ENCODE peak calls at places on chromosome 11, in ten cellular contexts. One of them, this sample, is unnamed.

GRCh38 chr11:60193687-60194433 is 11.0 kb upstream of the MS4A6A start:
- DNase-seq in GM12864: peak; percentile 49
- DNase-seq in astrocyte of the spinal cord: peak; percentile 1
- DNase-seq in IMR-90: peak; percentile 11
- DNase-seq in HL-60: peak; percentile 75
- DNase-seq in adipocyte: peak; percentile 59
- DNase-seq in tibial artery: peak; percentile 43
- DNase-seq in cardiac muscle cell: peak; percentile 35
- DNase-seq in BJ: peak; percentile 1
- DNase-seq in skeletal muscle cell: peak; percentile 0
- DNase-seq in this sample: peak; percentile 51

GRCh38 chr11:112776834-112777793 is 184.1 kb upstream of the NCAM1 start:
- DNase-seq in tibial artery: no peak
- DNase-seq in adipocyte: no peak
- DNase-seq in GM12864: no peak
- DNase-seq in IMR-90: no peak
- DNase-seq in skeletal muscle cell: no peak
- DNase-seq in BJ: no peak
- DNase-seq in cardiac muscle cell: peak; percentile 71
- DNase-seq in astrocyte of the spinal cord: no peak
- DNase-seq in HL-60: no peak
- DNase-seq in this sample: no peak

GRCh38 chr11:78168539-78169477 is 19.6 kb downstream of the KCTD21 start:
- DNase-seq in astrocyte of the spinal cord: peak; percentile 88
- DNase-seq in skeletal muscle cell: peak; percentile 86
- DNase-seq in IMR-90: peak; percentile 88
- DNase-seq in BJ: peak; percentile 4
- DNase-seq in HL-60: no peak
- DNase-seq in GM12864: no peak
- DNase-seq in cardiac muscle cell: peak; percentile 82
- DNase-seq in tibial artery: peak; percentile 97
- DNase-seq in adipocyte: peak; percentile 86
- DNase-seq in this sample: peak; percentile 43

GRCh38 chr11:73680687-73681086 is 34.3 kb downstream of the PLEKHB1 start:
- DNase-seq in adipocyte: no peak
- DNase-seq in HL-60: no peak
- DNase-seq in IMR-90: peak; percentile 44
- DNase-seq in cardiac muscle cell: no peak
- DNase-seq in skeletal muscle cell: no peak
- DNase-seq in BJ: no peak
- DNase-seq in GM12864: no peak
- DNase-seq in astrocyte of the spinal cord: no peak
- DNase-seq in tibial artery: no peak
- DNase-seq in this sample: no peak

GRCh38 chr11:117554601-117555333 is 227.1 kb downstream of the CEP164 start:
- DNase-seq in tibial artery: no peak
- DNase-seq in adipocyte: no peak
- DNase-seq in GM12864: no peak
- DNase-seq in HL-60: no peak
- DNase-seq in BJ: no peak
- DNase-seq in skeletal muscle cell: no peak
- DNase-seq in astrocyte of the spinal cord: no peak
- DNase-seq in cardiac muscle cell: no peak
- DNase-seq in IMR-90: no peak
- DNase-seq in this sample: no peak

GRCh38 chr11:73671701-73672100 is 25.3 kb downstream of the PLEKHB1 start:
- DNase-seq in adipocyte: no peak
- DNase-seq in astrocyte of the spinal cord: peak; percentile 5
- DNase-seq in GM12864: no peak
- DNase-seq in cardiac muscle cell: no peak
- DNase-seq in HL-60: no peak
- DNase-seq in tibial artery: no peak
- DNase-seq in skeletal muscle cell: no peak
- DNase-seq in BJ: no peak
- DNase-seq in IMR-90: no peak
- DNase-seq in this sample: no peak

GRCh38 chr11:82932564-82932963 is 31.0 kb downstream of the DDIAS start:
- DNase-seq in GM12864: no peak
- DNase-seq in BJ: no peak
- DNase-seq in IMR-90: no peak
- DNase-seq in skeletal muscle cell: no peak
- DNase-seq in tibial artery: no peak
- DNase-seq in cardiac muscle cell: no peak
- DNase-seq in astrocyte of the spinal cord: no peak
- DNase-seq in adipocyte: no peak
- DNase-seq in HL-60: no peak
- DNase-seq in this sample: no peak

GRCh38 chr11:27296406-27296994 is 66.5 kb downstream of the CCDC34 start:
- DNase-seq in skeletal muscle cell: no peak
- DNase-seq in tibial artery: no peak
- DNase-seq in astrocyte of the spinal cord: peak; percentile 75
- DNase-seq in BJ: no peak
- DNase-seq in HL-60: peak; percentile 1
- DNase-seq in IMR-90: peak; percentile 70
- DNase-seq in cardiac muscle cell: peak; percentile 64
- DNase-seq in GM12864: peak; percentile 22
- DNase-seq in adipocyte: peak; percentile 81
- DNase-seq in this sample: no peak

GRCh38 chr11:78218707-78219492 is 30.2 kb downstream of the USP35 start:
- DNase-seq in tibial artery: no peak
- DNase-seq in astrocyte of the spinal cord: no peak
- DNase-seq in GM12864: no peak
- DNase-seq in skeletal muscle cell: no peak
- DNase-seq in HL-60: no peak
- DNase-seq in IMR-90: no peak
- DNase-seq in BJ: no peak
- DNase-seq in adipocyte: no peak
- DNase-seq in cardiac muscle cell: no peak
- DNase-seq in this sample: no peak

GRCh38 chr11:66619080-66619554 is 2.7 kb downstream of the RBM14 start:
- DNase-seq in BJ: peak; percentile 25
- DNase-seq in astrocyte of the spinal cord: peak; percentile 74
- DNase-seq in IMR-90: peak; percentile 57
- DNase-seq in HL-60: no peak
- DNase-seq in skeletal muscle cell: no peak
- DNase-seq in cardiac muscle cell: peak; percentile 65
- DNase-seq in GM12864: peak; percentile 27
- DNase-seq in adipocyte: peak; percentile 83
- DNase-seq in tibial artery: no peak
- DNase-seq in this sample: no peak

GRCh38 chr11:114282488-114282887 is 13.7 kb upstream of the NNMT start:
- DNase-seq in GM12864: no peak
- DNase-seq in HL-60: no peak
- DNase-seq in tibial artery: no peak
- DNase-seq in cardiac muscle cell: no peak
- DNase-seq in IMR-90: no peak
- DNase-seq in BJ: no peak
- DNase-seq in skeletal muscle cell: no peak
- DNase-seq in adipocyte: no peak
- DNase-seq in astrocyte of the spinal cord: no peak
- DNase-seq in this sample: no peak

GRCh38 chr11:32940865-32941264 is 48.3 kb downstream of the QSER1 start:
- DNase-seq in tibial artery: no peak
- DNase-seq in IMR-90: no peak
- DNase-seq in cardiac muscle cell: no peak
- DNase-seq in BJ: no peak
- DNase-seq in skeletal muscle cell: no peak
- DNase-seq in HL-60: no peak
- DNase-seq in astrocyte of the spinal cord: no peak
- DNase-seq in GM12864: no peak
- DNase-seq in adipocyte: no peak
- DNase-seq in this sample: no peak

GRCh38 chr11:89441606-89442005 is 49.6 kb downstream of the NOX4 start:
- DNase-seq in astrocyte of the spinal cord: no peak
- DNase-seq in skeletal muscle cell: no peak
- DNase-seq in HL-60: no peak
- DNase-seq in adipocyte: no peak
- DNase-seq in IMR-90: no peak
- DNase-seq in cardiac muscle cell: no peak
- DNase-seq in BJ: no peak
- DNase-seq in tibial artery: no peak
- DNase-seq in GM12864: no peak
- DNase-seq in this sample: no peak

GRCh38 chr11:118938491-118939411 is 13.0 kb upstream of the BCL9L start:
- DNase-seq in skeletal muscle cell: no peak
- DNase-seq in GM12864: no peak
- DNase-seq in astrocyte of the spinal cord: peak; percentile 83
- DNase-seq in IMR-90: peak; percentile 74
- DNase-seq in HL-60: no peak
- DNase-seq in BJ: no peak
- DNase-seq in tibial artery: no peak
- DNase-seq in cardiac muscle cell: no peak
- DNase-seq in adipocyte: peak; percentile 31
- DNase-seq in this sample: peak; percentile 88

GRCh38 chr11:47846998-47847397 is 1.2 kb downstream of the NUP160 start:
- DNase-seq in skeletal muscle cell: no peak
- DNase-seq in BJ: no peak
- DNase-seq in adipocyte: no peak
- DNase-seq in cardiac muscle cell: no peak
- DNase-seq in IMR-90: no peak
- DNase-seq in astrocyte of the spinal cord: no peak
- DNase-seq in GM12864: no peak
- DNase-seq in HL-60: no peak
- DNase-seq in tibial artery: no peak
- DNase-seq in this sample: no peak
- H3K4me3 ChIP-seq in skeletal muscle cell: peak overlapping the region; percentile 99
- H3K4me3 ChIP-seq in BJ: peak overlapping the region; percentile 78
- H3K4me3 ChIP-seq in adipocyte: peak overlapping the region; percentile 99
- H3K4me3 ChIP-seq in cardiac muscle cell: peak overlapping the region; percentile 88
- H3K4me3 ChIP-seq in IMR-90: no peak overlapping the region
- H3K4me3 ChIP-seq in astrocyte of the spinal cord: peak overlapping the region; percentile 97
- H3K4me3 ChIP-seq in GM12864: peak overlapping the region; percentile 99
- H3K4me3 ChIP-seq in HL-60: peak overlapping the region; percentile 92
- H3K4me3 ChIP-seq in tibial artery: peak overlapping the region; percentile 72
- H3K4me3 ChIP-seq in this sample: no peak overlapping the region

GRCh38 chr11:47606731-47607130 is 12.5 kb upstream of the C1QTNF4 start:
- DNase-seq in astrocyte of the spinal cord: peak; percentile 19
- DNase-seq in IMR-90: peak; percentile 24
- DNase-seq in HL-60: no peak
- DNase-seq in skeletal muscle cell: peak; percentile 31
- DNase-seq in cardiac muscle cell: peak; percentile 88
- DNase-seq in tibial artery: no peak
- DNase-seq in GM12864: no peak
- DNase-seq in adipocyte: no peak
- DNase-seq in BJ: no peak
- DNase-seq in this sample: no peak

GRCh38 chr11:47611240-47611863 is 17.1 kb upstream of the C1QTNF4 start:
- DNase-seq in tibial artery: no peak
- DNase-seq in cardiac muscle cell: no peak
- DNase-seq in GM12864: peak; percentile 27
- DNase-seq in adipocyte: no peak
- DNase-seq in BJ: no peak
- DNase-seq in skeletal muscle cell: no peak
- DNase-seq in HL-60: peak; percentile 52
- DNase-seq in astrocyte of the spinal cord: no peak
- DNase-seq in IMR-90: no peak
- DNase-seq in this sample: no peak

GRCh38 chr11:47605921-47606320 is 11.7 kb upstream of the C1QTNF4 start:
- DNase-seq in HL-60: no peak
- DNase-seq in cardiac muscle cell: peak; percentile 68
- DNase-seq in tibial artery: no peak
- DNase-seq in GM12864: no peak
- DNase-seq in BJ: no peak
- DNase-seq in skeletal muscle cell: no peak
- DNase-seq in IMR-90: no peak
- DNase-seq in astrocyte of the spinal cord: no peak
- DNase-seq in adipocyte: no peak
- DNase-seq in this sample: no peak

GRCh38 chr11:47609675-47610074 is 15.5 kb upstream of the C1QTNF4 start:
- DNase-seq in astrocyte of the spinal cord: no peak
- DNase-seq in BJ: no peak
- DNase-seq in IMR-90: no peak
- DNase-seq in GM12864: no peak
- DNase-seq in HL-60: no peak
- DNase-seq in tibial artery: no peak
- DNase-seq in cardiac muscle cell: no peak
- DNase-seq in skeletal muscle cell: no peak
- DNase-seq in adipocyte: no peak
- DNase-seq in this sample: no peak

DNA sequence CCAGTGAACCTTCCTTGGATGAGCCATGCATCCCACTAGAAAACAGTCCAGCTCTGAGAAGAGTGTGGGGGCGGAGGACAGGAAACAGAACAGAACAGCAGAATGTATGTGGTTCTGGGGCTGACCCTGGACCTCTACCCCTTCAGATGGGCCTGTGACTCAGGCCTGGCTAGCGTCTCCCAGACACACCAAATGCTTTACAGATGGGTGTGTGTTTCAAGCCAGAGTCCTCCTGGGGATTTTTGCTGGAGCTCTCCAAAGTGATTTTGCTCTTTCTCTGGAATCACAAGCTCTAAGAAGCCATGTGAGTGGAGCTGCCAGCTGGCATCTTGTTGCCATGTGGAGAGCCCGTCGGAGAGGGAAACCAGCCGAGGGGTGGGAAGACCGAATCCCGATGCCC is 13.2 kb upstream of the C1QTNF4 start:
- DNase-seq in tibial artery: peak; percentile 74
- DNase-seq in IMR-90: peak; percentile 96
- DNase-seq in HL-60: no peak
- DNase-seq in cardiac muscle cell: peak; percentile 67
- DNase-seq in BJ: peak; percentile 83
- DNase-seq in adipocyte: peak; percentile 88
- DNase-seq in skeletal muscle cell: peak; percentile 96
- DNase-seq in astrocyte of the spinal cord: peak; percentile 91
- DNase-seq in GM12864: no peak
- DNase-seq in this sample: no peak
- H3K4me3 ChIP-seq in tibial artery: no peak overlapping the region
- H3K4me3 ChIP-seq in IMR-90: no peak overlapping the region
- H3K4me3 ChIP-seq in HL-60: no peak overlapping the region
- H3K4me3 ChIP-seq in cardiac muscle cell: peak overlapping the region; percentile 14
- H3K4me3 ChIP-seq in BJ: no peak overlapping the region
- H3K4me3 ChIP-seq in adipocyte: peak overlapping the region; percentile 39
- H3K4me3 ChIP-seq in skeletal muscle cell: no peak overlapping the region
- H3K4me3 ChIP-seq in astrocyte of the spinal cord: no peak overlapping the region
- H3K4me3 ChIP-seq in GM12864: no peak overlapping the region
- H3K4me3 ChIP-seq in this sample: no peak overlapping the region

DNA sequence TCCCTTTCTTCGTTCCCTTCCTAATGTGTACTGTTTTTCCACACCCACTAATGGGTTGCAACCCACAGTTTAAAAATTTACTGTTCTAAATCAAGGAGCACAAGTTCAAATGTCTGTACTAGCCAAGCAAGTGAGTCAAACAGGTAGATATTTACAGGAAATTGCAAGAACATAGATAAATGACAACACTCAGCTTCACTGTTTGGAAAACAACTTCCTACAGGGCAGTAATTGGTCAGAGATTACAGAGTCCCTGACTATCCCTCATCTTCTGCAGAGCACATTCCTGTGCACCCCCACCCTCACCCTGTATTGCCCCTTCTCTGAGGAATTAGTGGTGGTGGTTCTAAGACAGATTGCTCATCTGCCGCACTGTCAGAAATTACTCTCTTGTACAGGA is 1.9 kb downstream of the SERPING1 start:
- DNase-seq in skeletal muscle cell: no peak
- DNase-seq in astrocyte of the spinal cord: no peak
- DNase-seq in GM12864: no peak
- DNase-seq in IMR-90: no peak
- DNase-seq in tibial artery: no peak
- DNase-seq in HL-60: no peak
- DNase-seq in cardiac muscle cell: no peak
- DNase-seq in adipocyte: no peak
- DNase-seq in BJ: no peak
- DNase-seq in this sample: no peak
- H3K4me3 ChIP-seq in skeletal muscle cell: peak overlapping the region; percentile 43
- H3K4me3 ChIP-seq in astrocyte of the spinal cord: no peak overlapping the region
- H3K4me3 ChIP-seq in GM12864: no peak overlapping the region
- H3K4me3 ChIP-seq in IMR-90: peak overlapping the region; percentile 57
- H3K4me3 ChIP-seq in tibial artery: peak overlapping the region; percentile 71
- H3K4me3 ChIP-seq in HL-60: no peak overlapping the region
- H3K4me3 ChIP-seq in cardiac muscle cell: no peak overlapping the region
- H3K4me3 ChIP-seq in adipocyte: peak overlapping the region; percentile 88
- H3K4me3 ChIP-seq in BJ: peak overlapping the region; percentile 60
- H3K4me3 ChIP-seq in this sample: no peak overlapping the region

GRCh38 chr11:101129203-101129943 is at the start of gene PGR:
- DNase-seq in astrocyte of the spinal cord: no peak
- DNase-seq in adipocyte: no peak
- DNase-seq in IMR-90: no peak
- DNase-seq in GM12864: no peak
- DNase-seq in tibial artery: peak; percentile 69
- DNase-seq in cardiac muscle cell: peak; percentile 41
- DNase-seq in HL-60: no peak
- DNase-seq in BJ: no peak
- DNase-seq in skeletal muscle cell: no peak
- DNase-seq in this sample: peak; percentile 49
- H3K4me3 ChIP-seq in astrocyte of the spinal cord: no peak within 1 kb of the TSS
- H3K4me3 ChIP-seq in adipocyte: peak within 1 kb of the TSS; percentile 58
- H3K4me3 ChIP-seq in IMR-90: no peak within 1 kb of the TSS
- H3K4me3 ChIP-seq in GM12864: no peak within 1 kb of the TSS
- H3K4me3 ChIP-seq in tibial artery: peak within 1 kb of the TSS; percentile 82
- H3K4me3 ChIP-seq in cardiac muscle cell: peak within 1 kb of the TSS; percentile 17
- H3K4me3 ChIP-seq in HL-60: no peak within 1 kb of the TSS
- H3K4me3 ChIP-seq in BJ: no peak within 1 kb of the TSS
- H3K4me3 ChIP-seq in skeletal muscle cell: no peak within 1 kb of the TSS
- H3K4me3 ChIP-seq in this sample: peak within 1 kb of the TSS; percentile 56

This sample was measured in lung.